ENCODE peak calls at places on chromosome 1, in seven cellular contexts. T is activated effector memory CD4-positive, alpha-beta T cell treated with Interleukin-2 at 50 U/mL for 16 hours; D is NCI-H1105 treated with DMSO at 0.1 percent for 48 hours; Q is HFFc6; S is stimulated activated CD4-positive, alpha-beta T cell treated with anti-CD3 and anti-CD28 coated beads, TNF-alpha, amount 100 ng/mL, for 4 hours; Z is cardiac muscle cell; N is sigmoid colon. M is an unnamed sample.

GRCh38 chr1:184191181-184191601 is 139.7 kb downstream of the TSEN15 start:
- DNase-seq in T (no peak), D (no peak), Q (peak), S (no peak), Z (no peak), N (peak), M (no peak)

GRCh38 chr1:5820026-5820421 is 172.2 kb downstream of the NPHP4 start:
- DNase-seq in T (no peak), D (no peak), Q (no peak), S (no peak), Z (no peak), N (no peak), M (no peak)

GRCh38 chr1:245859510-245860114 is 647.5 kb downstream of the SMYD3 start:
- DNase-seq in T (no peak), D (no peak), Q (peak), S (no peak), Z (no peak), N (no peak), M (no peak)

GRCh38 chr1:35047188-35047858 is 15.6 kb upstream of the ZMYM6 start:
- DNase-seq in T (no peak), D (no peak), Q (peak), S (no peak), Z (no peak), N (no peak), M (no peak)

GRCh38 chr1:207827488-207827830 is 75.6 kb downstream of the CD46 start:
- DNase-seq in T (no peak), D (no peak), Q (no peak), S (no peak), Z (no peak), N (peak), M (no peak)

GRCh38 chr1:7127322-7128050 is 342.2 kb downstream of the CAMTA1 start:
- DNase-seq in T (no peak), D (no peak), Q (no peak), S (no peak), Z (peak), N (no peak), M (no peak)

GRCh38 chr1:245585252-245585959 is 430.6 kb downstream of the KIF26B start:
- DNase-seq in T (no peak), D (no peak), Q (peak), S (no peak), Z (no peak), N (no peak), M (no peak)

GRCh38 chr1:230270185-230270939 is 155.8 kb downstream of the PGBD5 start:
- DNase-seq in T (no peak), D (peak), Q (no peak), S (no peak), Z (no peak), N (no peak), M (peak)

GRCh38 chr1:235160395-235160964 is 570 bp downstream of the RBM34 start:
- DNase-seq in T (no peak), D (no peak), Q (peak), S (no peak), Z (peak), N (no peak), M (peak)

GRCh38 chr1:230103341-230104173 is 36.5 kb downstream of the GALNT2 start:
- DNase-seq in T (no peak), D (no peak), Q (no peak), S (no peak), Z (no peak), N (no peak), M (no peak)

GRCh38 chr1:233613252-233614172 is at the start of gene KCNK1:
- DNase-seq in T (no peak), D (peak), Q (no peak), S (no peak), Z (peak), N (peak), M (peak)

GRCh38 chr1:217943361-217943760 is 312.2 kb downstream of the SPATA17 start:
- DNase-seq in T (no peak), D (no peak), Q (no peak), S (no peak), Z (no peak), N (no peak), M (no peak)

M was measured in GM10248.